ENCODE peak calls at places on chromosomes 4 and X, in ten cellular contexts. One of them, this sample, is unnamed.

GRCh38 chrX:140733766-140734342 is 24.3 kb downstream of the LINC00632 start:
- DNase-seq in heart right ventricle: no peak
- DNase-seq in endothelial cell of umbilical vein: peak; percentile 11
- DNase-seq in neural progenitor cell: peak; percentile 54
- DNase-seq in fibroblast of lung: peak; percentile 29
- DNase-seq in adrenal gland: peak; percentile 10
- DNase-seq in ascending aorta: no peak
- DNase-seq in H1: no peak
- DNase-seq in transverse colon: no peak
- DNase-seq in lower lobe of right lung: no peak
- DNase-seq in this sample: peak; percentile 12

GRCh38 chr4:41714601-41715000 is 33.9 kb downstream of the PHOX2B start:
- DNase-seq in heart right ventricle: no peak
- DNase-seq in endothelial cell of umbilical vein: no peak
- DNase-seq in neural progenitor cell: no peak
- DNase-seq in fibroblast of lung: no peak
- DNase-seq in adrenal gland: no peak
- DNase-seq in ascending aorta: no peak
- DNase-seq in H1: no peak
- DNase-seq in transverse colon: no peak
- DNase-seq in lower lobe of right lung: no peak
- DNase-seq in this sample: no peak

GRCh38 chrX:72121381-72121780 is 10.3 kb downstream of the RTL5 start:
- DNase-seq in heart right ventricle: peak; percentile 76
- DNase-seq in endothelial cell of umbilical vein: peak; percentile 68
- DNase-seq in neural progenitor cell: no peak
- DNase-seq in fibroblast of lung: peak; percentile 86
- DNase-seq in adrenal gland: peak; percentile 47
- DNase-seq in ascending aorta: no peak
- DNase-seq in H1: no peak
- DNase-seq in transverse colon: peak; percentile 42
- DNase-seq in lower lobe of right lung: peak; percentile 65
- DNase-seq in this sample: no peak

GRCh38 chrX:9644335-9644734 is 121.3 kb downstream of the GPR143 start:
- DNase-seq in heart right ventricle: no peak
- DNase-seq in endothelial cell of umbilical vein: no peak
- DNase-seq in neural progenitor cell: no peak
- DNase-seq in fibroblast of lung: no peak
- DNase-seq in adrenal gland: no peak
- DNase-seq in ascending aorta: no peak
- DNase-seq in H1: no peak
- DNase-seq in transverse colon: no peak
- DNase-seq in lower lobe of right lung: no peak
- DNase-seq in this sample: no peak

GRCh38 chrX:70769659-70770232 is 138.8 kb downstream of the TEX11 start:
- DNase-seq in heart right ventricle: no peak
- DNase-seq in endothelial cell of umbilical vein: peak; percentile 3
- DNase-seq in neural progenitor cell: no peak
- DNase-seq in fibroblast of lung: no peak
- DNase-seq in adrenal gland: no peak
- DNase-seq in ascending aorta: no peak
- DNase-seq in H1: no peak
- DNase-seq in transverse colon: no peak
- DNase-seq in lower lobe of right lung: no peak
- DNase-seq in this sample: no peak

GRCh38 chr4:40337523-40337922 is 2.4 kb downstream of the CHRNA9 start:
- DNase-seq in heart right ventricle: no peak
- DNase-seq in endothelial cell of umbilical vein: no peak
- DNase-seq in neural progenitor cell: no peak
- DNase-seq in fibroblast of lung: no peak
- DNase-seq in adrenal gland: no peak
- DNase-seq in ascending aorta: no peak
- DNase-seq in H1: no peak
- DNase-seq in transverse colon: no peak
- DNase-seq in lower lobe of right lung: no peak
- DNase-seq in this sample: no peak

GRCh38 chr4:168183717-168184571 is 91.6 kb downstream of the ANXA10 start:
- DNase-seq in heart right ventricle: no peak
- DNase-seq in endothelial cell of umbilical vein: peak; percentile 65
- DNase-seq in neural progenitor cell: peak; percentile 18
- DNase-seq in fibroblast of lung: peak; percentile 39
- DNase-seq in adrenal gland: peak; percentile 12
- DNase-seq in ascending aorta: no peak
- DNase-seq in H1: no peak
- DNase-seq in transverse colon: no peak
- DNase-seq in lower lobe of right lung: no peak
- DNase-seq in this sample: no peak

GRCh38 chr4:64271601-64272081 is 137.6 kb downstream of the TECRL start:
- DNase-seq in heart right ventricle: peak; percentile 55
- DNase-seq in endothelial cell of umbilical vein: no peak
- DNase-seq in neural progenitor cell: no peak
- DNase-seq in fibroblast of lung: peak; percentile 0
- DNase-seq in adrenal gland: no peak
- DNase-seq in ascending aorta: no peak
- DNase-seq in H1: no peak
- DNase-seq in transverse colon: no peak
- DNase-seq in lower lobe of right lung: no peak
- DNase-seq in this sample: no peak

GRCh38 chr4:18736551-18736950 is 715.0 kb upstream of the LCORL start:
- DNase-seq in heart right ventricle: no peak
- DNase-seq in endothelial cell of umbilical vein: no peak
- DNase-seq in neural progenitor cell: no peak
- DNase-seq in fibroblast of lung: no peak
- DNase-seq in adrenal gland: no peak
- DNase-seq in ascending aorta: no peak
- DNase-seq in H1: no peak
- DNase-seq in transverse colon: no peak
- DNase-seq in lower lobe of right lung: no peak
- DNase-seq in this sample: no peak

GRCh38 chr4:13970349-13970748 is 342.8 kb upstream of the BOD1L1 start:
- DNase-seq in heart right ventricle: no peak
- DNase-seq in endothelial cell of umbilical vein: no peak
- DNase-seq in neural progenitor cell: no peak
- DNase-seq in fibroblast of lung: peak; percentile 75
- DNase-seq in adrenal gland: no peak
- DNase-seq in ascending aorta: no peak
- DNase-seq in H1: no peak
- DNase-seq in transverse colon: no peak
- DNase-seq in lower lobe of right lung: no peak
- DNase-seq in this sample: no peak

GRCh38 chrX:39907964-39908616 is 189.7 kb downstream of the BCOR start:
- DNase-seq in heart right ventricle: peak; percentile 44
- DNase-seq in endothelial cell of umbilical vein: peak; percentile 45
- DNase-seq in neural progenitor cell: no peak
- DNase-seq in fibroblast of lung: peak; percentile 95
- DNase-seq in adrenal gland: peak; percentile 81
- DNase-seq in ascending aorta: peak; percentile 90
- DNase-seq in H1: no peak
- DNase-seq in transverse colon: peak; percentile 32
- DNase-seq in lower lobe of right lung: peak; percentile 78
- DNase-seq in this sample: no peak

GRCh38 chr4:147782087-147782781 is 50.3 kb downstream of the ARHGAP10 start:
- DNase-seq in heart right ventricle: no peak
- DNase-seq in endothelial cell of umbilical vein: peak; percentile 30
- DNase-seq in neural progenitor cell: no peak
- DNase-seq in fibroblast of lung: peak; percentile 65
- DNase-seq in adrenal gland: no peak
- DNase-seq in ascending aorta: no peak
- DNase-seq in H1: no peak
- DNase-seq in transverse colon: no peak
- DNase-seq in lower lobe of right lung: no peak
- DNase-seq in this sample: no peak

GRCh38 chrX:1418901-1419544 is 27.1 kb upstream of the SLC25A6 start:
- DNase-seq in heart right ventricle: no peak
- DNase-seq in endothelial cell of umbilical vein: no peak
- DNase-seq in neural progenitor cell: no peak
- DNase-seq in fibroblast of lung: no peak
- DNase-seq in adrenal gland: peak; percentile 80
- DNase-seq in ascending aorta: no peak
- DNase-seq in H1: no peak
- DNase-seq in transverse colon: no peak
- DNase-seq in lower lobe of right lung: peak; percentile 45
- DNase-seq in this sample: no peak

GRCh38 chrX:119887721-119888425 is 7.8 kb upstream of the AKAP14 start:
- DNase-seq in heart right ventricle: peak; percentile 38
- DNase-seq in endothelial cell of umbilical vein: peak; percentile 57
- DNase-seq in neural progenitor cell: peak; percentile 83
- DNase-seq in fibroblast of lung: peak; percentile 51
- DNase-seq in adrenal gland: peak; percentile 66
- DNase-seq in ascending aorta: no peak
- DNase-seq in H1: peak; percentile 53
- DNase-seq in transverse colon: peak; percentile 73
- DNase-seq in lower lobe of right lung: peak; percentile 80
- DNase-seq in this sample: peak; percentile 88

GRCh38 chr4:38132140-38132673 is 172.0 kb downstream of the PTTG2 start:
- DNase-seq in heart right ventricle: peak; percentile 55
- DNase-seq in endothelial cell of umbilical vein: peak; percentile 92
- DNase-seq in neural progenitor cell: peak; percentile 78
- DNase-seq in fibroblast of lung: peak; percentile 99
- DNase-seq in adrenal gland: peak; percentile 39
- DNase-seq in ascending aorta: peak; percentile 83
- DNase-seq in H1: no peak
- DNase-seq in transverse colon: peak; percentile 59
- DNase-seq in lower lobe of right lung: no peak
- DNase-seq in this sample: no peak

GRCh38 chrX:108105473-108105872 is 13.9 kb downstream of the ATG4A start:
- DNase-seq in heart right ventricle: no peak
- DNase-seq in endothelial cell of umbilical vein: no peak
- DNase-seq in neural progenitor cell: no peak
- DNase-seq in fibroblast of lung: no peak
- DNase-seq in adrenal gland: no peak
- DNase-seq in ascending aorta: no peak
- DNase-seq in H1: no peak
- DNase-seq in transverse colon: no peak
- DNase-seq in lower lobe of right lung: no peak
- DNase-seq in this sample: no peak
- H3K36me3 ChIP-seq in heart right ventricle: no peaks in the 10 kb centered on the region
- H3K36me3 ChIP-seq in endothelial cell of umbilical vein: no peaks in the 10 kb centered on the region
- H3K36me3 ChIP-seq in neural progenitor cell: no peaks in the 10 kb centered on the region
- H3K36me3 ChIP-seq in fibroblast of lung: no peaks in the 10 kb centered on the region
- H3K36me3 ChIP-seq in adrenal gland: no peaks in the 10 kb centered on the region
- H3K36me3 ChIP-seq in ascending aorta: no peaks in the 10 kb centered on the region
- H3K36me3 ChIP-seq in H1: no peaks in the 10 kb centered on the region
- H3K36me3 ChIP-seq in transverse colon: no peaks in the 10 kb centered on the region
- H3K36me3 ChIP-seq in lower lobe of right lung: no peaks in the 10 kb centered on the region
- H3K36me3 ChIP-seq in this sample: no peaks in the 10 kb centered on the region

GRCh38 chr4:76199664-76200211 is 13.9 kb downstream of the SCARB2 start:
- DNase-seq in heart right ventricle: no peak
- DNase-seq in endothelial cell of umbilical vein: peak; percentile 59
- DNase-seq in neural progenitor cell: no peak
- DNase-seq in fibroblast of lung: peak; percentile 54
- DNase-seq in adrenal gland: no peak
- DNase-seq in ascending aorta: no peak
- DNase-seq in H1: no peak
- DNase-seq in transverse colon: peak; percentile 81
- DNase-seq in lower lobe of right lung: no peak
- DNase-seq in this sample: peak; percentile 37
- TF ChIP-seq CTCF in heart right ventricle: peak; percentile 23
- TF ChIP-seq CTCF in endothelial cell of umbilical vein: no peak
- TF ChIP-seq CTCF in neural progenitor cell: peak; percentile 14
- TF ChIP-seq CTCF in fibroblast of lung: no peak
- TF ChIP-seq CTCF in adrenal gland: no peak
- TF ChIP-seq CTCF in ascending aorta: no peak
- TF ChIP-seq CTCF in H1: peak; percentile 9
- TF ChIP-seq CTCF in transverse colon: no peak
- TF ChIP-seq CTCF in lower lobe of right lung: no peak
- TF ChIP-seq CTCF in this sample: peak; percentile 15

GRCh38 chrX:16870095-16870860 is at the start of gene RBBP7:
- DNase-seq in heart right ventricle: peak; percentile 90
- DNase-seq in endothelial cell of umbilical vein: peak; percentile 89
- DNase-seq in neural progenitor cell: peak; percentile 98
- DNase-seq in fibroblast of lung: peak; percentile 88
- DNase-seq in adrenal gland: peak; percentile 92
- DNase-seq in ascending aorta: peak; percentile 97
- DNase-seq in H1: no peak
- DNase-seq in transverse colon: peak; percentile 94
- DNase-seq in lower lobe of right lung: peak; percentile 92
- DNase-seq in this sample: peak; percentile 96

GRCh38 chrX:16868920-16869319 is 1.2 kb downstream of the RBBP7 start:
- DNase-seq in heart right ventricle: no peak
- DNase-seq in endothelial cell of umbilical vein: peak; percentile 1
- DNase-seq in neural progenitor cell: no peak
- DNase-seq in fibroblast of lung: no peak
- DNase-seq in adrenal gland: no peak
- DNase-seq in ascending aorta: no peak
- DNase-seq in H1: no peak
- DNase-seq in transverse colon: no peak
- DNase-seq in lower lobe of right lung: no peak
- DNase-seq in this sample: no peak

GRCh38 chrX:16869393-16870094 is 618 bp downstream of the RBBP7 start:
- DNase-seq in heart right ventricle: peak; percentile 9
- DNase-seq in endothelial cell of umbilical vein: peak; percentile 13
- DNase-seq in neural progenitor cell: peak; percentile 87
- DNase-seq in fibroblast of lung: no peak
- DNase-seq in adrenal gland: peak; percentile 38
- DNase-seq in ascending aorta: no peak
- DNase-seq in H1: no peak
- DNase-seq in transverse colon: peak; percentile 49
- DNase-seq in lower lobe of right lung: peak; percentile 43
- DNase-seq in this sample: peak; percentile 55

GRCh38 chrX:16870861-16871584 is 861 bp upstream of the RBBP7 start:
- DNase-seq in heart right ventricle: peak; percentile 4
- DNase-seq in endothelial cell of umbilical vein: peak; percentile 13
- DNase-seq in neural progenitor cell: peak; percentile 85
- DNase-seq in fibroblast of lung: peak; percentile 12
- DNase-seq in adrenal gland: peak; percentile 52
- DNase-seq in ascending aorta: no peak
- DNase-seq in H1: no peak
- DNase-seq in transverse colon: no peak
- DNase-seq in lower lobe of right lung: peak; percentile 56
- DNase-seq in this sample: peak; percentile 54

GRCh38 chrX:16867947-16868346 is 2.2 kb downstream of the RBBP7 start:
- DNase-seq in heart right ventricle: no peak
- DNase-seq in endothelial cell of umbilical vein: no peak
- DNase-seq in neural progenitor cell: no peak
- DNase-seq in fibroblast of lung: no peak
- DNase-seq in adrenal gland: peak; percentile 59
- DNase-seq in ascending aorta: no peak
- DNase-seq in H1: no peak
- DNase-seq in transverse colon: no peak
- DNase-seq in lower lobe of right lung: no peak
- DNase-seq in this sample: no peak
- H3K36me3 ChIP-seq in heart right ventricle: no peaks in the 10 kb centered on the region
- H3K36me3 ChIP-seq in endothelial cell of umbilical vein: no peaks in the 10 kb centered on the region
- H3K36me3 ChIP-seq in neural progenitor cell: peaks cover 27% of the 10 kb centered on the region
- H3K36me3 ChIP-seq in fibroblast of lung: no peaks in the 10 kb centered on the region
- H3K36me3 ChIP-seq in adrenal gland: peaks cover 7% of the 10 kb centered on the region
- H3K36me3 ChIP-seq in ascending aorta: no peaks in the 10 kb centered on the region
- H3K36me3 ChIP-seq in H1: peaks cover 28% of the 10 kb centered on the region
- H3K36me3 ChIP-seq in transverse colon: no peaks in the 10 kb centered on the region
- H3K36me3 ChIP-seq in lower lobe of right lung: peaks cover 4% of the 10 kb centered on the region
- H3K36me3 ChIP-seq in this sample: peaks cover 60% of the 10 kb centered on the region

DNA sequence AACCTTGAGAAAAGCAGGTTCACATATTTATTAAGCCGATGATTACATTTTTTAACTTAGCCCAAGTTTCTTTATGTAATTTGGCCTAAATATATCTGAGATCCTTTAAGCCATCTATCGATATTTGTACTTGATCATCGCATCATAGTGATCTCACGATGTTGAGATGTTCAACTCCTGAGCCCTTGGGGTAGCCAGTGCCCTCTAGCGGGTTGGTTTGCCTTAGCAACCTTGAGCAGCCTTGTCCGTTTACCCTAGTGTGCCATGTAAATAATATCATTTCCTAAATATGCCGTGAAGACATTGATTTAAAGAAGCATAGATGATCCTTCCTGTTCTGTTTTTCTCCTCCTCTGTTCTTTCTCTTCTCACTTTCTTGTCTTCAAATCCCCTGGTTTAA is 432.2 kb downstream of the RPA4 start:
- DNase-seq in heart right ventricle: no peak
- DNase-seq in endothelial cell of umbilical vein: no peak
- DNase-seq in neural progenitor cell: no peak
- DNase-seq in fibroblast of lung: no peak
- DNase-seq in adrenal gland: no peak
- DNase-seq in ascending aorta: no peak
- DNase-seq in H1: peak; percentile 5
- DNase-seq in transverse colon: no peak
- DNase-seq in lower lobe of right lung: no peak
- DNase-seq in this sample: peak; percentile 16
- TF ChIP-seq CTCF in heart right ventricle: no peak
- TF ChIP-seq CTCF in endothelial cell of umbilical vein: no peak
- TF ChIP-seq CTCF in neural progenitor cell: peak; percentile 37
- TF ChIP-seq CTCF in fibroblast of lung: no peak
- TF ChIP-seq CTCF in adrenal gland: no peak
- TF ChIP-seq CTCF in ascending aorta: no peak
- TF ChIP-seq CTCF in H1: peak; percentile 61
- TF ChIP-seq CTCF in transverse colon: no peak
- TF ChIP-seq CTCF in lower lobe of right lung: no peak
- TF ChIP-seq CTCF in this sample: peak; percentile 47

This sample was measured in WERI-Rb-1.